ENCODE peak calls at places on chromosomes 5 and 9, in five cellular contexts. Y is brain microvascular endothelial cell, W is coronary artery, C is HCT116, G is GM10248. T is an unnamed sample.

GRCh38 chr9:127539982-127540663 is 72.0 kb upstream of the STXBP1 start:
- DNase-seq in Y (no peak), W (no peak), C (no peak), G (no peak), T (no peak)

GRCh38 chr9:109181284-109181683 is 14.2 kb upstream of the FRRS1L start:
- DNase-seq in Y (no peak), G (peak), W (no peak), C (no peak), T (peak)

GRCh38 chr9:15505927-15506326 is 4.8 kb downstream of the PSIP1 start:
- DNase-seq in G (no peak), C (no peak), Y (no peak), W (no peak), T (no peak)

GRCh38 chr5:115795700-115796099 is 20.8 kb downstream of the CDO1 start:
- DNase-seq in C (no peak), G (no peak), Y (no peak), W (no peak), T (no peak)

GRCh38 chr9:13284011-13284410 is 4.5 kb upstream of the MPDZ start:
- DNase-seq in W (no peak), G (no peak), Y (no peak), C (no peak), T (no peak)

GRCh38 chr9:124008307-124008854 is 3.2 kb upstream of the LHX2 start:
- DNase-seq in G (no peak), W (no peak), C (peak), Y (no peak), T (peak)

GRCh38 chr5:117487556-117487955 is 912.9 kb upstream of the SEMA6A start:
- DNase-seq in W (no peak), C (no peak), G (no peak), Y (no peak), T (no peak)

GRCh38 chr9:36426945-36427344 is 26.9 kb upstream of the RNF38 start:
- DNase-seq in G (no peak), Y (no peak), C (no peak), W (no peak), T (no peak)

GRCh38 chr9:4117835-4118610 is 181.8 kb downstream of the GLIS3 start:
- DNase-seq in C (no peak), Y (no peak), W (no peak), G (peak), T (peak)

GRCh38 chr5:14730881-14731280 is 66.4 kb downstream of the OTULIN start:
- DNase-seq in G (no peak), Y (no peak), W (no peak), C (no peak), T (no peak)

GRCh38 chr9:92141144-92142129 is 26.2 kb upstream of the SPTLC1 start:
- DNase-seq in Y (no peak), C (no peak), W (no peak), G (peak), T (no peak)

GRCh38 chr5:82984786-82985762 is 92.1 kb downstream of the TMEM167A start:
- DNase-seq in G (no peak), W (no peak), C (no peak), Y (no peak), T (no peak)

GRCh38 chr5:102715405-102715804 is 39.7 kb upstream of the PAM start:
- DNase-seq in W (no peak), C (peak), G (no peak), Y (peak), T (peak)

GRCh38 chr5:15946026-15946425 is 233.6 kb downstream of the MARCHF11 start:
- DNase-seq in Y (no peak), W (no peak), G (no peak), C (no peak), T (no peak)

GRCh38 chr9:80650964-80651555 is 1038.3 kb downstream of the TLE1 start:
- DNase-seq in Y (peak), G (no peak), C (no peak), W (no peak), T (no peak)

GRCh38 chr9:11702529-11702928 is 990.7 kb upstream of the TYRP1 start:
- DNase-seq in G (no peak), W (no peak), Y (no peak), C (no peak), T (no peak)

GRCh38 chr9:110130791-110131416 is 77.1 kb downstream of the C9orf152 start:
- DNase-seq in Y (no peak), W (no peak), C (no peak), G (no peak), T (no peak)

GRCh38 chr9:23044549-23044948 is 597.9 kb downstream of the DMRTA1 start:
- DNase-seq in C (no peak), Y (no peak), W (no peak), G (no peak), T (no peak)

GRCh38 chr5:77952811-77953210 is 176.7 kb upstream of the TBCA start:
- DNase-seq in G (no peak), W (no peak), C (no peak), Y (no peak), T (no peak)

GRCh38 chr5:77864997-77865396 is 88.9 kb upstream of the TBCA start:
- DNase-seq in G (no peak), C (no peak), W (no peak), Y (no peak), T (no peak)

GRCh38 chr9:89734561-89734960 is 129.7 kb downstream of the GADD45G start:
- DNase-seq in C (no peak), W (no peak), Y (no peak), G (no peak), T (no peak)

GRCh38 chr9:101443358-101443757 is 7.8 kb upstream of the ALDOB start:
- DNase-seq in Y (no peak), W (no peak), G (no peak), C (no peak), T (no peak)

GRCh38 chr5:132257131-132258101 is at the start of gene PDLIM4:
- DNase-seq in Y (peak), C (no peak), W (peak), G (peak), T (no peak)

GRCh38 chr9:34463901-34464232 is 5.3 kb downstream of the DNAI1 start:
- DNase-seq in W (no peak), C (no peak), G (no peak), Y (no peak), T (no peak)

GRCh38 chr9:93826209-93826608 is 128.9 kb downstream of the BARX1 start:
- DNase-seq in C (no peak), G (peak), Y (no peak), W (no peak), T (peak)

GRCh38 chr5:113678924-113679575 is 165.6 kb downstream of the YTHDC2 start:
- DNase-seq in G (peak), Y (peak), W (no peak), C (peak), T (peak)

GRCh38 chr9:38393128-38393809 is 767 bp downstream of the ALDH1B1 start:
- DNase-seq in G (no peak), Y (no peak), C (no peak), W (no peak), T (peak)

GRCh38 chr9:38390851-38391250 is 1.7 kb upstream of the ALDH1B1 start:
- DNase-seq in C (no peak), G (no peak), W (no peak), Y (no peak), T (no peak)

GRCh38 chr9:38394419-38394818 is 1.9 kb downstream of the ALDH1B1 start:
- DNase-seq in G (no peak), W (no peak), C (no peak), Y (no peak), T (no peak)

GRCh38 chr9:38391278-38392118 is 1.0 kb upstream of the ALDH1B1 start:
- DNase-seq in C (no peak), G (no peak), W (no peak), Y (no peak), T (no peak)

DNA sequence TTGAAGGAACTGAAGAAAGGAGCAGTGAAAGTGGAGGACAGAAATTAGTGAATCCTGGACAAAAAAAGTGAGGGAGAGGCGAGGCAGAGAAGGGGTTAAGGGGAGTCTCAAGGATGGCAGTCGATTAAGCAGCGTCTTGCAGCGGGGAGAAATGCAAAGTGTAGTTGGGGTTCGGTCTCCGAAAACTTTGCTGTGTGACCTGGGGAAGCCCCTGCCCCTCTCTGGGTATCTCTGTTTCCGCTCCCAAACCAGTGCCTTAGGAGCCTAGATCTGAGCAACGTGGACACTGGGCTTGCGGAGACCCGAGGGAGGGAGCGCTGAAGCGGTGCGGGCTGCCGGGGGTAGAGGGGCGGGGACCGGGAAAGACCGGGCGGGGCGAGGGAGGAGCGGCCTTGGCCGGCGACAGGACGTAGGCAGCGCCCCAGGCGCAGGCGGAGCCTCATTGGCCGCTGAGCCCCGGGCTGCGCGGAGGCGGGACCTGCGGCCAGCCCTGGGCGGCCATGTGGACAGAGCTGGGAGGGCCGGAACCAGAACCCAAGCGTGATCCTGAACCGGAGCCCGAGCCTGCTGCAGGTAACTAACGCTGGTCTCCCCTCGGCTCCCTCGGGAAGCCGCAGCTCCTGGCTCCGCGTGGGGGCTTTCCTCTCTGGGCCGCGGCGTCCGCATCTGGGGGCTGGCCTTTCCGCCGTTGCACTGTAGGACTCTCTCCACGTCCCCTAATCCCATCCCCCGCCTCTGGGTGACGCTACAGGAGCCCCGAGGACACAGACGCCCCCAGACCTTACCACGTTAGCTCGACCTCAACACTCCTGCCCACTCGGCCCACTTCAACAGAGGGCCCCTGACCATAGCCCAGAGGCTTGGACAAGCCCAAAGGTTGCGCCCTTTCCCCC is at the start of gene ALDH1B1:
- DNase-seq in G (peak), W (peak), Y (peak), C (peak), T (peak)
- TF ChIP-seq CTCF in G (peak), W (no peak), Y (peak), C (peak), T (no peak)

GRCh38 chr5:180558232-180558631 is 33.1 kb downstream of the SCGB3A1 start:
- DNase-seq in C (no peak), Y (no peak), W (no peak), G (no peak), T (no peak)
- TF ChIP-seq CTCF in C (no peak), Y (no peak), W (no peak), G (no peak), T (no peak)

GRCh38 chr5:21665525-21665924 is 1187.6 kb downstream of the CDH12 start:
- DNase-seq in W (no peak), G (no peak), Y (no peak), C (no peak), T (no peak)

GRCh38 chr5:21661129-21661528 is 1192.0 kb downstream of the CDH12 start:
- DNase-seq in Y (no peak), C (no peak), W (no peak), G (no peak), T (no peak)

DNA sequence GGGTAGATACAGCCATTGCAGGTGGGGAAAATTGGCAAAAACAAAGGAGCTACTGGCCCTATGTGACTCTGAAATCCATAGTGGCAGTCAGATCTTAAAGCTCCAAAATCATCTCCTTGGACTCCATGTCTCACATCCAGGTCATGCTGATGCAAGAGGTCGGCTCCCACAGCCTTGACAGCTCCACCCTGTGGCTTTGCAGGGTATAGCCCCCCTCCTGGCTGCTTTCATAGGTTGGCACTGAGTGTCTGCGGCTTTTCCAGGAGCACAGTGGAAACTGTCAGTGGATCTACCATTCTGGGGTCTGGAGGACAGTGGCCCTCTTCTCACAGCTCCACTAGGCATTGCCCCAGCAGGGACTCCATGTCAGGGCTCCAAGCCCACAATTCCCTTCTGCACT is 1190.1 kb downstream of the CDH12 start:
- DNase-seq in G (no peak), W (no peak), C (no peak), Y (no peak), T (peak)
- TF ChIP-seq CTCF in G (no peak), W (no peak), C (no peak), Y (peak), T (no peak)

GRCh38 chr5:95191330-95191729 is 93.6 kb downstream of the MCTP1 start:
- DNase-seq in Y (no peak), C (no peak), G (peak), W (no peak), T (no peak)

GRCh38 chr5:95194856-95195255 is 90.0 kb downstream of the MCTP1 start:
- DNase-seq in Y (no peak), C (no peak), W (no peak), G (no peak), T (no peak)
- TF ChIP-seq CTCF in Y (no peak), C (no peak), W (no peak), G (no peak), T (no peak)

GRCh38 chr5:141477169-141477568 is 1.4 kb downstream of the PCDHGC3 start:
- DNase-seq in G (no peak), C (no peak), W (no peak), Y (no peak), T (no peak)

GRCh38 chr5:141479776-141480175 is 4.0 kb downstream of the PCDHGC3 start:
- DNase-seq in C (no peak), Y (no peak), G (no peak), W (no peak), T (no peak)

GRCh38 chr5:141477815-141478214 is 2.0 kb downstream of the PCDHGC3 start:
- DNase-seq in C (no peak), W (no peak), Y (no peak), G (peak), T (no peak)

GRCh38 chr5:141476132-141476909 is 555 bp downstream of the PCDHGC3 start:
- DNase-seq in C (no peak), G (peak), W (no peak), Y (peak), T (peak)

DNA sequence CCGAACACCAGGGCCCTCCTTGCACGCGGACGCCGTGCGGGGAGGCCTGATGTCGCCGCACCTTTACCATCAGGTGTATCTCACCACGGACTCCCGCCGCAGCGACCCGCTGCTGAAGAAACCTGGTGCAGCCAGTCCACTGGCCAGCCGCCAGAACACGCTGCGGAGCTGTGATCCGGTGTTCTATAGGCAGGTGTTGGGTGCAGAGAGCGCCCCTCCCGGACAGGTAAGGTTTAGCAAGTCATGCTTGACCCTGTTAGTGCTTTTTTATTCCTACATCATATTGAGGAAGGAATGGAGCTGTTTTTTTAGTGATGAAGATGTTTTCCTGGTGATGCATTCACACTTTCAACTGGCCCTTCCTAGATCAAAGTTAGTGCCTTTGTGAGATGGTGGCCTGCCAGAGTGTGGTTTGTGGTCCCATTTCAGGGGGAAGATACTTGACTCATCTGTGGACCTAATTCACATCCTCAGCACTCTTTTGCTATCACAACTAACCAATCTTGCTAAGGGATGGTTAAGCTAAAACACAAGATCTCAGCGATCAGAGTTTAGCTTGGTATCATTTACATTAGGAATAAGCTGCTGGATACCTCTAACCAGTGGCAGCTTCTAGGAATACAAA is 2.7 kb downstream of the PCDHGC3 start:
- DNase-seq in G (no peak), C (no peak), W (no peak), Y (no peak), T (peak)
- TF ChIP-seq CTCF in G (peak), C (no peak), W (no peak), Y (peak), T (no peak)

DNA sequence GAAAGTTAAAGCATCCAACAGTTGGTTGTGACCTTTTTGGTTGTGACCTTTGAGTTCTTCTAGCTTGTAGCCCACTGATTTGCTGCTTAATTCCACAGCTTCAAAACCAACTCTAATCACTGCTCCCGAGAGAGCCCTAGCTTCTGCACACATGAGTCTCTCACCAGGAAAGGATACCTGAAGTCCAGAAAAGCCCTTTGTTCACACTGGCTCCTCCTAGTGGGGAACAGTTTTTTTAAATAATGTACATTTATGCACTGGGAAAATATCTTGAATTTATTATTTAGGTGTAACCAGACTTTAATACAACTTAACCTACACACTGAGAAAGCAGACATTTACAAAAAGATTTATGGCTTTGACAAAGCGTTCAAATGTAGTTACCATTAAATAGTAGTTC is 120.2 kb upstream of the CCDC152 start:
- DNase-seq in C (peak), W (no peak), Y (no peak), G (no peak), T (no peak)
- TF ChIP-seq CTCF in C (peak), W (no peak), Y (peak), G (peak), T (no peak)

DNA sequence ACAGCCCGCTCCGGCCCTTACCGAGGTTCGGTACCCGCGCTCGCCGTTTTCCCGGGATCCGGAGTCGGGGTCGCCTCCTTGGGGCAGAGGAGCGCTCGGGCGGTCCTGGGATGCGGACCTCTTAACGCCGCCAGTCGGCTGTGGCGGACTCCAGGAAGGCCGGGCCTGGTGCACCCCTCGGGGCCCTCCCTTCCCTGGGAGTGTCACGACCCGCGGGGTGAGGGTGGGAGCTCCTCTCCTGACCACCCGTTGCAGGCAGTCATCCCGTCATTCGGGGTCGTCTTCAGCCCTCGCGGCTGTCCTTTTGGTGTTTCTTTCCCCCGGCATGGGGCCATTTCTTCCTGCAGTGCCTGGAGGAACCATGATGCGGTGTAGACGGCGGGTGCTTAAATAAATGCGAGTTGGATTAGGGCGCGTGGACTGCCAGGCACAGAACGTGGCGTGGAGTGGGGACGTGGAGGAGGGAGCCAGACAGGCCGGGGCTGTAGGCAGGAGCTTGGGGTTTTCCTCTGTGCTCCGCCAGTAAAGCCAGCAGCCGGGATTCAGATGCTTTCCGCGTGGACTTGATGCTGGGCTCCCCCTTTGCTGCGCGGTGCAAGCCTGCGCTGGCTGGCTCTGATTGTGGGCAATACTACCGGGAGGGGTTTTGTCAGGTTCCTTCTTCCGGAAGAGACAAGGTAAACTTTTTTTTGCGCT is 793 bp downstream of the KDM4C start:
- DNase-seq in G (peak), Y (peak), W (peak), C (peak), T (peak)
- TF ChIP-seq CTCF in G (no peak), Y (no peak), W (no peak), C (no peak), T (no peak)

GRCh38 chr5:142769251-142769792 is 855 bp upstream of the ARHGAP26 start:
- DNase-seq in W (no peak), Y (peak), C (no peak), G (no peak), T (no peak)
- TF ChIP-seq CTCF in W (no peak), Y (no peak), C (no peak), G (no peak), T (no peak)

T was measured in activated CD8-positive, alpha-beta T cell treated with anti-CD3 and anti-CD28 coated beads for 36 hours.